ENCODE peak calls at places on chromosomes 13 and 19, in ten cellular contexts. U, Z, W, X, E, G, D, Y, C and K are unnamed samples.

GRCh38 chr19:15775249-15775648 is 12.2 kb upstream of the OR10H5 start:
- DNase-seq in Z (no peak), D (no peak), E (no peak), U (no peak), Y (no peak), X (no peak), W (no peak), G (no peak), C (no peak), K (no peak)

GRCh38 chr13:109979186-109979585 is 192.8 kb upstream of the IRS2 start:
- DNase-seq in W (no peak), E (no peak), Y (no peak), U (no peak), D (peak), X (no peak), C (no peak), G (peak), Z (no peak), K (no peak)

GRCh38 chr13:33817843-33818661 is at the start of gene RFC3:
- DNase-seq in C (peak), U (peak), Z (peak), D (peak), Y (peak), X (peak), G (peak), W (peak), E (peak), K (peak)

GRCh38 chr13:42855416-42855815 is 74.0 kb downstream of the FAM216B start:
- DNase-seq in E (no peak), U (no peak), W (no peak), D (no peak), C (no peak), X (no peak), G (no peak), Z (no peak), Y (no peak), K (no peak)

GRCh38 chr19:5012688-5013457 is 44.0 kb downstream of the KDM4B start:
- DNase-seq in X (no peak), U (no peak), Z (no peak), C (no peak), Y (no peak), D (no peak), W (no peak), G (no peak), E (no peak), K (no peak)

GRCh38 chr13:50156140-50156539 is 140.9 kb downstream of the KCNRG start:
- DNase-seq in W (peak), E (no peak), Y (no peak), Z (no peak), U (no peak), C (peak), X (no peak), D (peak), G (no peak), K (no peak)

GRCh38 chr19:14577885-14578427 is 4.9 kb upstream of the CLEC17A start:
- DNase-seq in Z (no peak), C (no peak), E (no peak), D (no peak), U (no peak), W (no peak), G (peak), Y (no peak), X (no peak), K (no peak)

GRCh38 chr13:93296584-93296983 is 70.0 kb downstream of the GPC6 start:
- DNase-seq in U (no peak), Y (no peak), D (peak), W (no peak), Z (no peak), C (no peak), X (no peak), G (no peak), E (no peak), K (no peak)

GRCh38 chr13:21557995-21558394 is 46.0 kb downstream of the MICU2 start:
- DNase-seq in W (no peak), Z (no peak), G (peak), Y (no peak), C (peak), U (no peak), X (no peak), E (no peak), D (peak), K (no peak)

GRCh38 chr13:73693215-73693614 is 441.0 kb downstream of the KLF12 start:
- DNase-seq in G (no peak), U (no peak), Z (no peak), E (no peak), W (no peak), X (no peak), C (peak), Y (no peak), D (no peak), K (no peak)

GRCh38 chr19:55252760-55253159 is 6.1 kb downstream of the PPP6R1 start:
- DNase-seq in G (no peak), U (no peak), X (no peak), W (no peak), D (no peak), Y (no peak), C (no peak), Z (no peak), E (no peak), K (peak)

GRCh38 chr19:18672606-18673337 is 10.7 kb upstream of the CRTC1 start:
- DNase-seq in Y (peak), E (no peak), G (no peak), C (peak), D (peak), W (no peak), U (no peak), Z (no peak), X (no peak), K (peak)

GRCh38 chr19:18677156-18677555 is 6.3 kb upstream of the CRTC1 start:
- DNase-seq in G (no peak), W (no peak), Y (no peak), X (no peak), U (no peak), D (no peak), E (no peak), Z (no peak), C (no peak), K (no peak)

GRCh38 chr19:18676692-18677091 is 6.8 kb upstream of the CRTC1 start:
- DNase-seq in C (no peak), G (no peak), E (no peak), W (no peak), U (no peak), X (no peak), D (no peak), Z (no peak), Y (no peak), K (no peak)

GRCh38 chr19:18674616-18675015 is 8.9 kb upstream of the CRTC1 start:
- DNase-seq in E (no peak), U (no peak), D (no peak), Z (no peak), G (no peak), Y (no peak), C (no peak), X (no peak), W (no peak), K (no peak)

GRCh38 chr19:18675779-18676178 is 7.7 kb upstream of the CRTC1 start:
- DNase-seq in W (no peak), Z (no peak), C (peak), Y (no peak), X (no peak), U (no peak), E (no peak), D (peak), G (peak), K (no peak)
- TF ChIP-seq CTCF in W (peak), Z (no peak), C (peak), Y (no peak), X (no peak), U (no peak), E (no peak), D (peak), G (peak), K (peak)

DNA sequence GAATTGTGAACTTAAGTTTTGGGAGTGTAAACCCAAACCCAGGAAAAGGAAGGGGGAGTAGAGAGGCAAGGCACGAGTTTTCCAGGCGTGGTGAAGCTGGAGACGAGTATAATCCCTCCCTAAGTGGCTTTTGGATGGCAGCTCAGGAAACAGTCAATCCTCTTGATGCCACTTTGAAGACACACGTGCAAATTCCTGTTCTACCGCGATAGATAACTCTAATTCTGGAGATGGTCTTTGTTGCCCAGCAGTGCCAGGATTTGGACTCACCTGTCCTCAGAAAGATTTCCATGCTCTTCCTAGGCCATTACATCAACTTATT is 2.0 kb downstream of the HS6ST3 start:
- DNase-seq in C (no peak), Z (no peak), D (no peak), G (no peak), E (no peak), Y (no peak), W (no peak), X (no peak), U (no peak), K (no peak)
- H3K4me3 ChIP-seq in C (no peak), Z (no peak), D (no peak), G (peak), E (peak), Y (peak), W (no peak), X (peak), U (peak), K (peak)

DNA sequence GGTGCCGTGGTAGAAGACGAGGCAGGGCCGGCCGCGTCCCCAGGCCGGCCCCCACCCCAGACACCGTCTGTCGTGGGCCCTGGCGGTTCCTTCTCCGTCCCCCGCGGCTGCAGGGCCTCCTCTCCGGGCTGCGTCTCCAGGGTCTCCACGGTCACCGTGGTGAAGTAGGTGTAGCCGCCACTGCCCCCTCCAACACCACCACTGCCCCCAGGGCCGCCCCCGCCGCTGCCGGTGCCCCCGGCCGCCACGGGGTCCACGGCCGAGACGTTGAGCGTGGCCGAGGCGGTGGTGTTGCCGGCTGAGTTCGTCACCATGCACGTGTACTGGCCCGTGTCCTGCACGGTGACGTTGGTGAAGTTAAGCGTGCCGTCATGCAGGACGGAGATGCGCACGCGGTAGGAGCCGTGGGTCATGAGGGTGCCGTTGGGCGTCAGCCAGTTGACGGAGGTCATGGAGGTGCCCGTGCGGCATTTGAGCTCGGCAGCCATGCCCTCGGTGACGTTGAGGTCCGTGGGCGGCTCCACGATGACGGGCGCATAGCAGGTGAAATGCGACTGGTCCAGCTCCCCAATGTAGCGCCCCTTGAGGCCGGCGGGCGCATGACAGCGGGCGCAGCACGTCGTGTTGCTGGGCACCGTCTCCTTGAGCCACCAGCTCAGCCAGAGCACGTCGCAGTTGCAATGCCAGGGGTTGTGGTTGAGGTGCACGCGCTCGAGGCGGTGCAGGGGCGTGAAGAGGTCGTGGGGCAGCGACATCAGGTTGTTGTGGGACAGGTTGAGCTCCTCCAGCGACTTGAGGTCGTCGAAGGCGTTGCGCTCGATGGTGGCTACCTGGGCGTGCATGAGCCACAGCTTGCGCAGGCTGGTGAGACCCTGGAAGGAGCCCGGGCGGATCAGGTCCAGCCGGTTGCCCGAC is 4.6 kb upstream of the ASPDH start:
- DNase-seq in E (no peak), D (no peak), G (peak), C (no peak), U (peak), X (no peak), Z (peak), W (no peak), Y (no peak), K (no peak)
- TF ChIP-seq CTCF in E (no peak), D (no peak), G (peak), C (peak), U (no peak), X (no peak), Z (no peak), W (no peak), Y (no peak), K (no peak)

DNA sequence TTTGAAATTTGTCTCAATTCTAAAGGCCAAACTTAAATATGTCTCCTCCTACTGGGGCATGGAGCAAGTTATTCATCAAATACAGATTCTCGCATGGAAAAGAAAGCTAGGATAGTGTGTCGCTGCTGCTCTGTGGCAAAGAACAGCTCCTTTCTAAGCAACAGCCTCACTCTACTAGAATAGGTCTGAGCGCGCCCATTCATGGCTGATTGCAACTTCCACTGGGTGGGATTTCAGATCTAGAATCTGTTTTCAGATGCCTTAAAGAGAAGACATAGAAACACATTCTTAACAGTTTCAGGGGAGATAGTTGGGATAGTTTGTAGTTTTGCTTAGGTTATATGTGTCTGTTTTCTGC is 2.4 kb downstream of the RGCC start:
- DNase-seq in Z (no peak), C (no peak), E (no peak), X (no peak), Y (no peak), G (no peak), W (no peak), U (no peak), D (no peak), K (no peak)
- H3K4me3 ChIP-seq in Z (no peak), C (peak), E (no peak), X (peak), Y (peak), G (no peak), W (no peak), U (peak), D (no peak), K (peak)

GRCh38 chr13:35512271-35512920 is 35.9 kb upstream of the MAB21L1 start:
- DNase-seq in X (no peak), D (peak), U (no peak), W (peak), G (no peak), E (peak), Z (no peak), Y (no peak), C (peak), K (peak)
- TF ChIP-seq CTCF in X (no peak), D (no peak), U (no peak), W (no peak), G (no peak), E (no peak), Z (no peak), Y (no peak), C (no peak), K (no peak)

GRCh38 chr19:6767357-6768235 is at the start of gene SH2D3A:
- DNase-seq in G (peak), C (peak), Y (no peak), X (peak), U (peak), D (peak), E (no peak), Z (peak), W (no peak), K (peak)
- H3K4me3 ChIP-seq in G (peak), C (peak), Y (peak), X (peak), U (peak), D (peak), E (no peak), Z (peak), W (no peak), K (peak)

GRCh38 chr19:8593931-8594330 is 16.6 kb downstream of the ADAMTS10 start:
- DNase-seq in Z (no peak), D (no peak), E (no peak), G (no peak), U (no peak), C (peak), W (no peak), Y (no peak), X (no peak), K (no peak)
- TF ChIP-seq CTCF in Z (no peak), D (no peak), E (no peak), G (peak), U (no peak), C (peak), W (peak), Y (peak), X (no peak), K (no peak)

DNA sequence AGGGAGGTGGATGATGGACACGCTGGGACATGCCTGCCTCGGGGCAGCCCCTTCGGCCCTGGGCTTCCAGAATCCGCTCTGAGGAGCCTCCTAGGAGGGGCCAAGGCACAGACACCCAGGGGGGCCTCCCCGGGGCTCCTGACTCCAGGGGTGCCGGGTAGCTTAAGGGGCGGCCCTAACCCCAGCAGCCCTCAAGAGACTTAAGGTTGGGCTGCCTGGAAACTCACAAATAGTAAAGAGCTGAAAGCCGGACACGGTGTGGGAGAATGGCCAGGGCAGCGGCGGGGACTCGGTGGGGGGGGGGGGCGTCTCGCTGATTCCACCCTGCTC is 7.7 kb downstream of the ARID3A start:
- DNase-seq in X (no peak), Z (no peak), Y (no peak), W (no peak), E (no peak), D (no peak), C (no peak), G (no peak), U (no peak), K (no peak)
- H3K4me3 ChIP-seq in X (peak), Z (no peak), Y (no peak), W (peak), E (no peak), D (no peak), C (peak), G (no peak), U (no peak), K (peak)